ENCODE peak calls at places on chromosomes 3 and 15, in four cellular contexts. G is left ventricle myocardium inferior, R is transverse colon, S is RWPE2. N is an unnamed sample. For H3K4me1, the result is how much of the 10 kb centered on the place peaks cover.

GRCh38 chr3:155972885-155973584 is 102.6 kb downstream of the GMPS start:
- DNase-seq in G (no peak), R (no peak), S (no peak), N (no peak)

GRCh38 chr15:66842710-66843441 is 140.8 kb downstream of the SMAD6 start:
- DNase-seq in G (peak), R (peak), S (no peak), N (no peak)

GRCh38 chr3:56970401-56971002 is 90.0 kb upstream of the SPATA12 start:
- DNase-seq in G (no peak), R (no peak), S (no peak), N (no peak)

GRCh38 chr15:75198560-75199346 is 2.9 kb upstream of the C15orf39 start:
- DNase-seq in G (no peak), R (peak), S (no peak), N (no peak)

GRCh38 chr15:36090276-36090946 is 489.0 kb upstream of the CDIN1 start:
- DNase-seq in G (no peak), R (no peak), S (no peak), N (no peak)

GRCh38 chr3:37982351-37982750 is 8.2 kb upstream of the VILL start:
- DNase-seq in G (no peak), R (no peak), S (no peak), N (no peak)

GRCh38 chr3:181292984-181293383 is 303.4 kb upstream of the DNAJC19 start:
- DNase-seq in G (no peak), R (no peak), S (no peak), N (no peak)

GRCh38 chr3:196868297-196868661 is 559 bp downstream of the SENP5 start:
- DNase-seq in G (peak), R (peak), S (peak), N (no peak)

GRCh38 chr3:109369510-109369909 is 32.2 kb upstream of the DPPA4 start:
- DNase-seq in G (no peak), R (no peak), S (no peak), N (no peak)

GRCh38 chr3:125025647-125026046 is 30.1 kb downstream of the HEG1 start:
- DNase-seq in G (no peak), R (no peak), S (no peak), N (no peak)

GRCh38 chr15:71337197-71337845 is 222.1 kb downstream of the THSD4 start:
- DNase-seq in G (no peak), R (no peak), S (peak), N (no peak)

GRCh38 chr3:46349484-46350261 is 4.2 kb upstream of the CCR2 start:
- DNase-seq in G (no peak), R (no peak), S (no peak), N (no peak)
- H3K27ac ChIP-seq in G (no peak), R (peak), S (no peak), N (peak)

DNA sequence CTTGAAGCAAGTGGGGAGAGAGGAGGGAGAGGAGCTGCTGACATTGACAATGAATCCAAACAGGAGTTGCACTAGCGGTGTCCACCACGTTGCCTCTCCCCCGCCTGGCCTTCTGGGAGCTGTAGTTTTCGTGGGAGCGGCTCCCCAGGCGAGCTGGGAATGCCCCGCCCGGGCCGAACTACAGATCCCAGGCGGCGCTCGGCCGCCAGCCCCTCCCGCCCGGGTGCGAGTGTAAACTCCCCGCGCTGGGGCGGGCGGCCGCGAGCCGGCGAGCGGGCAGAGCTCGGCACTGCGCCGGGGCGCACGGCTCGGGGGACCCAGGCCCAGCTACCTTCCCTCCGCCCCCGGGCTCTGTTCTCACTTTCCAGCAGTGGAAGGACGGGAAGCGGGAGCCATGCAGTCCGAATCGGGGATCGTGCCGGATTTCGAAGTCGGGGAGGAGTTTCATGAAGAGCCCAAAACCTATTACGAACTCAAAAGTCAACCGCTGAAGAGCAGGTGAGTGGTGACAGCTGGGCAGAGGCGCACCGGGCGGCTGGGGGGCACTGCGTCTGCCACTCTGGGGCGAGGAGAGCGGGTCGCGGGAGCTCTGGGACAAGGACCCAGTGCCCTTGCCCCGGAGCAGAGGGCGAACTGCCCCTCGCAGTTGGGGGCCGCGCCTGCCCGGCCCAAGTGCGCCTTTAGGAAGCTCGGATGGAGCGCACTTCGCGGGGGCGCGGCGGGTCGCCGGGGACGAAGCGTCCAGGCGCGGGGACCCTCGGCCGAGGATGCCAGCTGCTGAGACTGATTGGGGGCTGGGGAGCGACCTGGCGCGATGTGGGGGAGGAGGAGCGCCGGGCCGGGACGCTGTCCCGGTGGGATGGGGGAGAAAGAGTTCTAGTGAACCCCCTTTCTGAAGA is at the start of gene MITF:
- DNase-seq in G (peak), R (peak), S (peak), N (peak)
- TF ChIP-seq CTCF in G (no peak), R (no peak), S (no peak), N (no peak)

GRCh38 chr3:61031503-61031902 is 219.7 kb downstream of the FHIT start:
- DNase-seq in G (no peak), R (no peak), S (no peak), N (no peak)
- H3K4me1 ChIP-seq in G (under half), R (under half), S (under half), N (under half)

GRCh38 chr3:43285644-43286043 is 696 bp upstream of the SNRK start:
- DNase-seq in G (no peak), R (no peak), S (no peak), N (no peak)
- H3K27ac ChIP-seq in G (peak), R (peak), S (no peak), N (peak)

GRCh38 chr3:171044828-171045793 is 18.6 kb upstream of the SLC2A2 start:
- DNase-seq in G (no peak), R (no peak), S (no peak), N (no peak)
- TF ChIP-seq CTCF in G (no peak), R (no peak), S (no peak), N (no peak)

GRCh38 chr15:90394702-90395442 is 6.8 kb downstream of the IQGAP1 start:
- DNase-seq in G (no peak), R (no peak), S (no peak), N (no peak)

GRCh38 chr15:90393040-90393439 is 5.0 kb downstream of the IQGAP1 start:
- DNase-seq in G (no peak), R (no peak), S (no peak), N (no peak)

GRCh38 chr15:90400005-90400758 is 12.1 kb downstream of the IQGAP1 start:
- DNase-seq in G (no peak), R (no peak), S (no peak), N (no peak)

GRCh38 chr15:90394074-90394473 is 6.0 kb downstream of the IQGAP1 start:
- DNase-seq in G (no peak), R (peak), S (no peak), N (no peak)

GRCh38 chr15:90396321-90396720 is 8.3 kb downstream of the IQGAP1 start:
- DNase-seq in G (no peak), R (no peak), S (no peak), N (no peak)
- H3K4me1 ChIP-seq in G (half or more), R (half or more), S (half or more), N (under half)

GRCh38 chr15:91202510-91202909 is 102.5 kb downstream of the SV2B start:
- DNase-seq in G (no peak), R (no peak), S (no peak), N (no peak)
- H3K27ac ChIP-seq in G (no peak), R (no peak), S (no peak), N (no peak)

GRCh38 chr15:78069052-78069414 is 8.5 kb downstream of the TBC1D2B start:
- DNase-seq in G (no peak), R (no peak), S (no peak), N (no peak)
- TF ChIP-seq CTCF in G (no peak), R (no peak), S (no peak), N (no peak)